ENCODE peak calls at places on chromosomes 13 and 19, in nine cellular contexts. F, A, T, X, G, M, W, H and K are unnamed samples.

GRCh38 chr19:4453232-4454179 is 4.1 kb downstream of the UBXN6 start:
- DNase-seq in F (no peak), A (no peak), T (no peak), X (no peak), G (no peak), M (no peak), W (no peak), H (no peak), K (no peak)

GRCh38 chr13:49669735-49670309 is 21.5 kb downstream of the EBPL start:
- DNase-seq in F (peak), A (peak), T (peak), X (peak), G (peak), M (peak), W (peak), H (no peak), K (no peak)

GRCh38 chr19:13463296-13463695 is 43.0 kb downstream of the CACNA1A start:
- DNase-seq in F (peak), A (peak), T (peak), X (peak), G (no peak), M (peak), W (peak), H (no peak), K (no peak)

GRCh38 chr19:32197896-32198882 is 147.2 kb upstream of the ZNF507 start:
- DNase-seq in F (no peak), A (no peak), T (no peak), X (no peak), G (no peak), M (no peak), W (no peak), H (no peak), K (peak)

GRCh38 chr13:51153527-51153926 is 42.5 kb upstream of the C13orf42 start:
- DNase-seq in F (no peak), A (no peak), T (no peak), X (no peak), G (no peak), M (no peak), W (peak), H (no peak), K (peak)

GRCh38 chr13:105894711-105895110 is 640.8 kb downstream of the EFNB2 start:
- DNase-seq in F (peak), A (no peak), T (no peak), X (no peak), G (no peak), M (no peak), W (peak), H (no peak), K (no peak)

GRCh38 chr19:2246801-2247361 is 2.2 kb upstream of the AMH start:
- DNase-seq in F (peak), A (no peak), T (no peak), X (no peak), G (no peak), M (no peak), W (peak), H (no peak), K (no peak)

GRCh38 chr13:99289674-99290337 is 17.4 kb downstream of the GPR183 start:
- DNase-seq in F (no peak), A (no peak), T (no peak), X (no peak), G (no peak), M (no peak), W (no peak), H (no peak), K (no peak)

GRCh38 chr19:45953676-45954075 is 20.0 kb downstream of the NOVA2 start:
- DNase-seq in F (no peak), A (no peak), T (no peak), X (no peak), G (no peak), M (no peak), W (no peak), H (no peak), K (no peak)

GRCh38 chr19:33725567-33725966 is 71.1 kb upstream of the KCTD15 start:
- DNase-seq in F (no peak), A (no peak), T (no peak), X (no peak), G (no peak), M (no peak), W (no peak), H (no peak), K (no peak)
- TF ChIP-seq CTCF in F (no peak), A (no peak), T (no peak), X (no peak), G (no peak), M (no peak), W (no peak), H (no peak), K (no peak)

GRCh38 chr19:36047835-36048234 is 6.2 kb downstream of the THAP8 start:
- DNase-seq in F (peak), A (no peak), T (no peak), X (no peak), G (no peak), M (no peak), W (no peak), H (no peak), K (no peak)

GRCh38 chr19:36051637-36052036 is 2.4 kb downstream of the THAP8 start:
- DNase-seq in F (no peak), A (no peak), T (no peak), X (no peak), G (no peak), M (no peak), W (no peak), H (no peak), K (no peak)

GRCh38 chr19:36054119-36054732 is at the start of gene THAP8:
- DNase-seq in F (peak), A (peak), T (peak), X (peak), G (peak), M (peak), W (peak), H (peak), K (peak)

GRCh38 chr19:36049080-36049698 is 4.9 kb downstream of the THAP8 start:
- DNase-seq in F (no peak), A (no peak), T (no peak), X (no peak), G (no peak), M (no peak), W (no peak), H (no peak), K (no peak)

DNA sequence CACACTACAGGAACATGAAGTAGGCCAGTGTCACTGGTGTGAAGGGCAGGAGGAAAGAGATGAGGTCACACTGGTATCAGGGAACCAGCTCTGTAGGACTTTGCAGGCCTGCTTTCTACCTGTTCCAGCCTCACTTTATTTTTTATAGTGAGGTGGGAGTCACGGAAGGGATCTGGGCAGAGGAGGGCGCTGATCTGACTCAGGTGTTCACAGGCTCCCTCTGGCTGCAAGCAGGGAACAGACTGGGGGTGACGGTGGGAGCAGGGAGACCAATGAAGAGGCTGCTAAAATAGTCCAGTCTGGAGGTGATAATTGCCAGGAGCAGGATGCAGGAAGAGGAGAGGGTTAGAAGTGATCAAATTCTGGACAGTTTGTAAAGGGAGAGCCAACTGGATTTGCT is 2.8 kb downstream of the THAP8 start:
- DNase-seq in F (no peak), A (peak), T (no peak), X (no peak), G (no peak), M (no peak), W (no peak), H (no peak), K (no peak)
- TF ChIP-seq CTCF in F (peak), A (no peak), T (no peak), X (peak), G (no peak), M (no peak), W (peak), H (peak), K (peak)

DNA sequence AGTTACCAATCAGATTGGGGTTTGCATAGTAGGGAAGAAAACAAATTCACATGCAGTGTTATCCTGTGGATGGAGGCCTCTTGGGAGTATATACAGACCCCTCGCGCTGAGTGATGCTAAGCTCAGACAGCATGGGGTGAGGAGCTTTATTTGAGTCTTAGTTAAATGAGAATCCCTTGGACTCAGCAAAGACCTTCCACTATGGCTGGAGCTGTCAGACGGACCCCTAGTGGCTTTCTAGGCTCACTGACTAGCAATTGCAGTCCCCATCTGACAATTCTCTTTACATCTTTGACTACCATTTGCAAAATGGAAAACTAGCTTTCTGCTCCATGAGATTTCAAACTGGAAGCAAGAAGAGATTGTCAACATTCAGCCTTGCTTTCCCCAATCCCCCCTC is 90.4 kb downstream of the STOML3 start:
- DNase-seq in F (no peak), A (no peak), T (no peak), X (no peak), G (no peak), M (no peak), W (no peak), H (no peak), K (no peak)
- TF ChIP-seq CTCF in F (no peak), A (peak), T (no peak), X (no peak), G (no peak), M (peak), W (peak), H (peak), K (peak)

GRCh38 chr13:110068176-110068473 is 238.8 kb downstream of the COL4A1 start:
- DNase-seq in F (no peak), A (no peak), T (no peak), X (no peak), G (no peak), M (no peak), W (no peak), H (no peak), K (no peak)

GRCh38 chr13:110067355-110068175 is 239.4 kb downstream of the COL4A1 start:
- DNase-seq in F (no peak), A (no peak), T (no peak), X (no peak), G (no peak), M (no peak), W (peak), H (no peak), K (no peak)

GRCh38 chr13:110073982-110074381 is 233.0 kb downstream of the COL4A1 start:
- DNase-seq in F (no peak), A (no peak), T (no peak), X (no peak), G (no peak), M (no peak), W (no peak), H (no peak), K (no peak)

GRCh38 chr13:110070511-110071120 is 236.3 kb downstream of the COL4A1 start:
- DNase-seq in F (peak), A (no peak), T (no peak), X (no peak), G (no peak), M (no peak), W (peak), H (no peak), K (no peak)

DNA sequence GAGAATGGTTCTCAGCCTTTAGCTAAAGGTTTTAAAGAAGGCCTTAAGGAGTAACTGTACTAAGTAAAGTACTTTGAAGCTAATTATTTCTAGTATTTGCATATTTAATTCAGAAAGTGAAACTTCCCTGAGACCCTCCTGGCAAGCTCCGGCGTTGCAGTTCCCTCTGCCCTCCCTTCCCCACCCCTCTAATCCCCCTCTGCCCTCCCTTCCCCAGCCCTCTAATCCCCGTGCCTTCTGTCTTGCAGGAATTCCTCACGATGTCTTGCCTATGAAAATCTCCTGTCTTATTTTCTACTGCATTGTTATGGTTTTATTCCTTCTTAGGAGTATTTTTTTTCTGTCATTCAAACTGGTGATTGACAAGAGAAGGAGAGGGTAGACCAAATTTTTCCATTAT is 236.9 kb downstream of the COL4A1 start:
- DNase-seq in F (no peak), A (no peak), T (no peak), X (no peak), G (no peak), M (no peak), W (no peak), H (no peak), K (no peak)
- TF ChIP-seq CTCF in F (no peak), A (no peak), T (no peak), X (no peak), G (no peak), M (no peak), W (no peak), H (no peak), K (no peak)

DNA sequence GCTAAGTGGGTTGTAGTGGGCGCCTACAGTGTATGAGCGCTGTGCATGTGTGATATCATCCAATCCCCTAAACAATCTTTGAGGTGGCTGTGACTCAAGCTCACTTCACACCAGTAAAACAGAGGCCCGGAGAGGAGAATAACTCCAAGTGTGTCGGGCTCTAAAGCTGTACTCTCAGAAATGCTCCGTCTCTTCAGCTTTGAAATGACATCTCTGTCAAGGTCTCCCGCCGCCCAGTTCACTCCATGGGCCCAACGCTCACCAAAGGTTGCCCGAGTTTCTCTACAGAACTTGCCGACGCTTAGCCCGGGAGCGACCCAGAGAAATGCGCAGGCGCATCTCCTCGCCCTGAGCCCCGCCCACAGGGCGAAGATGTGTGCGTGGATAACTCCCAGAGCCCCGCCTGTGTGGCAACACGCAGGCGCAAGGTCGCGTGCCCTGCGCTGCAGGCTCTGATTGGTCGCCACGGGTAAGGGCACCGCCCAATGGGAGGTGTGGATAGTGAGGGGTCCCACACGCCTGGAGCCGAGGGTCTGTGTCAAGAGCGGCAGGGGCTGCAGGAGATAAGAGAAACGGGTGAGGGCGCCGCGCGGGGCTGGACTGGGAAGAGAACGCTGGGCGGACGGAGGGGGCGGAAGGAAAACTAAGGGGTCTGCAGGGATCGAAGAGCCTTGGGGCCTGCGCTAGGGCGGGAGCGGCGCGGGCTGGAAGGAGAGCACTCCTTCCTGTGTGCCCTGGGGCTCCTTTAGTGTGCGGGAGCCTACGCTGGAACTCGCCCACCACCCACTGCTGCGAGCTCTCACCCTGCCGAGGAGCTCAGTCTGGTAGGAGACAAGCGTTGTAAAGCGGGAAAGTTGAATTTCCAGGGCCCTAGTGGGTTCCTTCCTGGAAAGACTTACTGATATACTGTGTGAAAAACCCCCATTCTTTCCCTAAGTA is at the start of gene ZNF526:
- DNase-seq in F (peak), A (peak), T (peak), X (peak), G (peak), M (peak), W (peak), H (peak), K (peak)
- TF ChIP-seq CTCF in F (no peak), A (no peak), T (no peak), X (peak), G (no peak), M (no peak), W (no peak), H (no peak), K (no peak)

GRCh38 chr13:41900918-41901317 is 60.0 kb downstream of the VWA8 start:
- DNase-seq in F (no peak), A (no peak), T (no peak), X (no peak), G (no peak), M (no peak), W (no peak), H (no peak), K (no peak)
- TF ChIP-seq CTCF in F (no peak), A (no peak), T (no peak), X (no peak), G (no peak), M (no peak), W (no peak), H (no peak), K (no peak)